ENCODE peak calls at places on chromosome 7, in five cellular contexts. K, Y, L, D and R are unnamed samples. For H3K4me1, the result is how much of the 10 kb centered on the place peaks cover.

GRCh38 chr7:40220421-40220911 is 85.7 kb downstream of the SUGCT start:
- DNase-seq in K (no peak), Y (no peak), L (no peak), D (no peak), R (no peak)

GRCh38 chr7:79822620-79823240 is 311.9 kb upstream of the GNAI1 start:
- DNase-seq in K (no peak), Y (no peak), L (no peak), D (no peak), R (no peak)

GRCh38 chr7:24827589-24827988 is 70.3 kb upstream of the GSDME start:
- DNase-seq in K (no peak), Y (no peak), L (no peak), D (no peak), R (no peak)

GRCh38 chr7:16695621-16696237 is 49.7 kb downstream of the BZW2 start:
- DNase-seq in K (no peak), Y (no peak), L (peak), D (no peak), R (no peak)

GRCh38 chr7:111012152-111012551 is 78.8 kb upstream of the LRRN3 start:
- DNase-seq in K (no peak), Y (no peak), L (no peak), D (no peak), R (no peak)

GRCh38 chr7:151626422-151627115 is 106.9 kb upstream of the RHEB start:
- DNase-seq in K (no peak), Y (no peak), L (peak), D (peak), R (no peak)

GRCh38 chr7:105065104-105065503 is 51.1 kb downstream of the KMT2E start:
- DNase-seq in K (no peak), Y (no peak), L (no peak), D (no peak), R (no peak)

GRCh38 chr7:147279516-147279915 is 1162.9 kb downstream of the CNTNAP2 start:
- DNase-seq in K (no peak), Y (no peak), L (no peak), D (no peak), R (no peak)

GRCh38 chr7:121341933-121342332 is 13.1 kb downstream of the WNT16 start:
- DNase-seq in K (no peak), Y (no peak), L (no peak), D (no peak), R (no peak)

GRCh38 chr7:7569113-7569527 is 2.4 kb downstream of the MIOS start:
- DNase-seq in K (no peak), Y (peak), L (peak), D (no peak), R (no peak)

GRCh38 chr7:67618569-67619543 is 622.2 kb downstream of the TYW1 start:
- DNase-seq in K (no peak), Y (no peak), L (no peak), D (peak), R (no peak)

GRCh38 chr7:120226188-120226587 is 46.8 kb upstream of the KCND2 start:
- DNase-seq in K (no peak), Y (no peak), L (peak), D (no peak), R (no peak)

GRCh38 chr7:120227255-120227654 is 45.7 kb upstream of the KCND2 start:
- DNase-seq in K (no peak), Y (no peak), L (no peak), D (no peak), R (no peak)

GRCh38 chr7:120233338-120233737 is 39.6 kb upstream of the KCND2 start:
- DNase-seq in K (no peak), Y (no peak), L (peak), D (no peak), R (no peak)

DNA sequence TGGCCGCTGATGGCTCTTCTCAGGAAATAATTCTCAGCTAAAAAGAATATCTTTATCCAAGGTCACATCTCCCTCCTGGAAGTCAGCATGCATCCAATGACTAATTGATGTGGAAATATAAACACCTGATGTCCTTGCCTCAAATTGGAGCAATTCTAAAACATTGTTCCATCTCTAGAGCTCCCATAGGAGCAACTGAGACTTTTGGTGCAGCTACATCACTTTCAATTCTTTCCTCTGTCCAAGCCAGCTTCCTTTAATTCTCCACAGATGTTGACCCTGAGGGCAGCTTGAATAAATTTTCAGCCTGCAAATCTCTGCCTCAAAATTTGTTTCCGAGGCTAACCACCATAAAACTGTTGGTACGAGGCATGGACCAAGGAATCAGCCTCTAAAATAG is 43.9 kb upstream of the KCND2 start:
- DNase-seq in K (no peak), Y (no peak), L (no peak), D (no peak), R (no peak)
- H3K4me1 ChIP-seq in K (under half), Y (under half), L (half or more), D (under half), R (under half)

GRCh38 chr7:155631155-155631554 is 13.3 kb upstream of the RBM33 start:
- DNase-seq in K (no peak), Y (no peak), L (no peak), D (no peak), R (no peak)
- TF ChIP-seq CTCF in K (no peak), Y (peak), L (no peak), D (no peak), R (no peak)

DNA sequence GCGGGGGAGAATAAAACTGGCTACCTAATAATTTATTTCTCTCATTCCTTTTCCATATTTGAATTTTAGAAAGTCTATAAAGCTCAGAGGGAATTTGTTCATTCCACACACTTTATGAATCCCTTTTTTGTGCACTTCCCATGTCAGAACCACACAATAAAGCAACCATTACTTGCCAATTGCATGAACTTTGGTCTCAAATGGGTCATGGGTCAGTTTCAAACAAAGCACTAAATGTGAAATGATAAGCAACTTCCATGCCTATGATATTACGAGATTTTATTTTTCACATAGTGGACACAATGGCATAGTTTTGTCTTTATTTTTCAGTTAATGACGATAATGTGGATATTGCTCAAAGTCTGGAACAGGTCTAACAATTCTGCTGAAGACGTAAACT is 18.6 kb upstream of the RELN start:
- DNase-seq in K (no peak), Y (no peak), L (no peak), D (no peak), R (no peak)
- H3K4me1 ChIP-seq in K (under half), Y (under half), L (under half), D (under half), R (under half)

DNA sequence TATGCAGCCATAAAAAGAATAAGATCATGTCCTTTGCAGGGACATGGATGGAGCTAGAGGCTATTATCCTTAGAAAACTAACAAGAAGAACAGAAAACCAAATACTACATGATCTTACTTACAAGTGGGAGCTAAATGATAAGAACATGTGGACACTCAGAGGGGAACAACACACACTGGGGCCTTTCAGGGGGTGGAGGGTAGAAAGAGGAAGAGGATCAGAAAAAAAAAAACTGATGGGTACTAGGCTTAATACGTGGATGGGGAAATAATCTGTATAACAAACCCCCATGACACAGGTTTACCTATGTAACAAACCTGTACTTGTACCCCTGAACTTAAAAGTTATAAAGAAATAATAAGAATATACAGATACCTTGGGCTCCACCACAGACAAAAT is 514.2 kb downstream of the ARL4A start:
- DNase-seq in K (no peak), Y (no peak), L (no peak), D (no peak), R (no peak)
- TF ChIP-seq CTCF in K (no peak), Y (no peak), L (no peak), D (no peak), R (no peak)

GRCh38 chr7:26168458-26169023 is 16.5 kb downstream of the NFE2L3 start:
- DNase-seq in K (no peak), Y (no peak), L (no peak), D (no peak), R (no peak)
- H3K4me1 ChIP-seq in K (under half), Y (under half), L (under half), D (under half), R (under half)

GRCh38 chr7:132653364-132653930 is 77.2 kb upstream of the PLXNA4 start:
- DNase-seq in K (no peak), Y (no peak), L (peak), D (no peak), R (no peak)

GRCh38 chr7:132656846-132657776 is 80.8 kb upstream of the PLXNA4 start:
- DNase-seq in K (no peak), Y (no peak), L (no peak), D (no peak), R (no peak)

GRCh38 chr7:132655071-132655761 is 78.9 kb upstream of the PLXNA4 start:
- DNase-seq in K (peak), Y (peak), L (no peak), D (peak), R (peak)

GRCh38 chr7:132652507-132652906 is 76.2 kb upstream of the PLXNA4 start:
- DNase-seq in K (no peak), Y (peak), L (no peak), D (no peak), R (no peak)

GRCh38 chr7:132654150-132654549 is 77.9 kb upstream of the PLXNA4 start:
- DNase-seq in K (no peak), Y (peak), L (peak), D (no peak), R (no peak)
- TF ChIP-seq CTCF in K (peak), Y (peak), L (peak), D (no peak), R (no peak)

GRCh38 chr7:137992042-137992737 is 9.7 kb downstream of the CREB3L2 start:
- DNase-seq in K (no peak), Y (no peak), L (no peak), D (no peak), R (no peak)
- H3K4me1 ChIP-seq in K (under half), Y (half or more), L (half or more), D (under half), R (under half)

GRCh38 chr7:37186753-37187152 is 261.9 kb downstream of the ELMO1 start:
- DNase-seq in K (no peak), Y (no peak), L (no peak), D (no peak), R (no peak)

GRCh38 chr7:37182011-37182478 is 266.6 kb downstream of the ELMO1 start:
- DNase-seq in K (peak), Y (peak), L (peak), D (peak), R (peak)

GRCh38 chr7:37180828-37181549 is 267.7 kb downstream of the ELMO1 start:
- DNase-seq in K (no peak), Y (no peak), L (no peak), D (no peak), R (no peak)

GRCh38 chr7:37176079-37176478 is 272.6 kb downstream of the ELMO1 start:
- DNase-seq in K (no peak), Y (no peak), L (no peak), D (no peak), R (no peak)

DNA sequence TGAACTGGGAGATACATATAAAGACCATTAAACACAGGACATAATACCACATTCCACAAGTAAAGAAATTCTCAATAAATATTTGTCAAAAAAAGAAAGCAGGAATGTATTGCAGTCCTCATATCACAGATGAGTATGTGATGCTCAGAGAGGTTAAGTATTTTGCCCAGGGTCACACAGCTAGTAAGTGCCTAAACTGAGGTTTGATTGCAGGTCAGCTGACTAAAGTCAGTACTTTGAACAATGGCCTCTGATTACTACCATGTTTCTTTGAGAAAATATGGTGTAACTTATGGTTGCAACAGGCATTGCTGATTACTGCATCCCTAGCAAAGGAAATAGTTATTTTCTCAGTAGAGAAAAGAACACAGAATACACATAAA is 267.1 kb downstream of the ELMO1 start:
- DNase-seq in K (no peak), Y (no peak), L (no peak), D (no peak), R (no peak)
- TF ChIP-seq CTCF in K (no peak), Y (no peak), L (no peak), D (no peak), R (no peak)

GRCh38 chr7:108001759-108002725 is 919 bp downstream of the LAMB1 start:
- DNase-seq in K (no peak), Y (peak), L (no peak), D (peak), R (peak)
- H3K4me1 ChIP-seq in K (under half), Y (half or more), L (under half), D (under half), R (under half)